ENCODE peak calls at places on chromosomes 16 and 17, in four cellular contexts. U, J, N and Z are unnamed samples.

GRCh38 chr16:83420206-83420760 is 387.5 kb upstream of the HSBP1 start:
- DNase-seq in U (peak; percentile 67), J (peak; percentile 48), N (no peak), Z (no peak)

GRCh38 chr16:3696425-3697218 is 20.7 kb downstream of the TRAP1 start:
- DNase-seq in U (no peak), J (peak; percentile 46), N (no peak), Z (no peak)

GRCh38 chr16:17271687-17272086 is 199.1 kb downstream of the XYLT1 start:
- DNase-seq in U (no peak), J (no peak), N (no peak), Z (no peak)

GRCh38 chr17:6244796-6245195 is 174.6 kb downstream of the WSCD1 start:
- DNase-seq in U (no peak), J (no peak), N (no peak), Z (peak; percentile 30)

GRCh38 chr16:70572926-70573270 is 49.3 kb downstream of the SF3B3 start:
- DNase-seq in U (no peak), J (no peak), N (no peak), Z (no peak)

GRCh38 chr16:67661101-67661661 is 421 bp downstream of the PARD6A start:
- DNase-seq in U (peak; percentile 69), J (peak; percentile 77), N (peak; percentile 76), Z (peak; percentile 79)

GRCh38 chr17:15655162-15655561 is 28.9 kb downstream of the TRIM16 start:
- DNase-seq in U (no peak), J (no peak), N (no peak), Z (no peak)

GRCh38 chr16:89145406-89146161 is 26.0 kb upstream of the CDH15 start:
- DNase-seq in U (no peak), J (no peak), N (no peak), Z (no peak)

GRCh38 chr16:61313931-61314330 is 722.3 kb downstream of the CDH8 start:
- DNase-seq in U (no peak), J (no peak), N (no peak), Z (no peak)

GRCh38 chr16:67173808-67174705 is 3.7 kb downstream of the NOL3 start:
- DNase-seq in U (no peak), J (peak; percentile 90), N (peak; percentile 78), Z (peak; percentile 84)

GRCh38 chr17:60223456-60223855 is 73.7 kb downstream of the CA4 start:
- DNase-seq in U (no peak), J (no peak), N (no peak), Z (no peak)

GRCh38 chr16:89636663-89637062 is 20.8 kb downstream of the CHMP1A start:
- DNase-seq in U (no peak), J (no peak), N (no peak), Z (no peak)

GRCh38 chr16:87854907-87855683 is 14.2 kb downstream of the SLC7A5 start:
- DNase-seq in U (no peak), J (no peak), N (no peak), Z (no peak)

GRCh38 chr16:48503779-48504178 is 106.2 kb downstream of the N4BP1 start:
- DNase-seq in U (no peak), J (no peak), N (no peak), Z (no peak)

GRCh38 chr17:29251969-29252866 is 5.6 kb downstream of the CRYBA1 start:
- DNase-seq in U (no peak), J (peak; percentile 75), N (no peak), Z (no peak)

GRCh38 chr16:20676867-20677266 is 20.6 kb downstream of the ACSM1 start:
- DNase-seq in U (no peak), J (no peak), N (no peak), Z (no peak)
- H3K4me1 ChIP-seq in U (peaks cover 11% of the 10 kb centered on the region), J (no peaks in the 10 kb centered on the region), N (peaks cover 27% of the 10 kb centered on the region), Z (peaks cover 20% of the 10 kb centered on the region)

DNA sequence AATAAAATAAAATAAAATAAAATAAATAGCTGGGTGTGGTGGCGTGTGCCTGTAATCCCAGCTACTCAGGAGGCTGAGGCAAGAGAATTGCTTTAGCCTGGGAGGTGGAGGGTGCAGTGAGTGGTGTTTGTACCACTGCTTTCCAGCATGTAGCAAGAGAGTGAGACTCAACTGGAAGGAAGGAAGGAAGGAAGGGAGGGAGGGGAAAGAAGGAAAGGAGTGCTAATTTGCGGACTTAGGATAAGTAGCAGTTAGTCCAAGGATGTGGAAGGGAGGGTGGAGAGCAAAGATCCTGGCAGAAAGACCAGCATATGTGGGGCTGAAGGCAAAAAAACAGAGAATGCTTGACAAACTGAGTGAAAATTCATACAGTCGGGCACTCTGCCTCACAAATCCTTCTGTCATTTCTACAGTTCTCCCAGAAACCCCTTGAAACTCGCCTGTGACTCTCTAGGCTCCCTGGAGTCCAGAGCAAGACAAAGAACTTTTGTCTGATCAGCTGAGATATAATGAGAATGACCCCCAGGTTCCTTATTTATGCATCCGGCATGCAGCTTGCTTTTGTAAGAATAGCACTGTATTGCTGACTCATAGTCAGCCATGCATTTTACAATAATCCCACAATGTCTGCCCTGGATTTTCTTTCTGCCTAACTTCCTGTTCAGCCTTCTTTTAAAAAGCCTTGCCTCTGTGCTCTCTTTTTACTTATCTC is 31.5 kb downstream of the CDK5RAP3 start:
- DNase-seq in U (no peak), J (peak; percentile 82), N (no peak), Z (no peak)
- H2BK12ac ChIP-seq in U (no peak overlapping the region), J (peak overlapping the region; percentile 98), N (peak overlapping the region; percentile 98), Z (no peak overlapping the region)

GRCh38 chr17:40327735-40328385 is 18.9 kb downstream of the RARA start:
- DNase-seq in U (no peak), J (no peak), N (no peak), Z (no peak)
- H3K4me1 ChIP-seq in U (peaks cover 6% of the 10 kb centered on the region), J (peaks cover 65% of the 10 kb centered on the region), N (peaks cover 6% of the 10 kb centered on the region), Z (no peaks in the 10 kb centered on the region)

GRCh38 chr17:12514596-12514995 is 151.1 kb upstream of the MYOCD start:
- DNase-seq in U (no peak), J (no peak), N (no peak), Z (no peak)

GRCh38 chr17:12507046-12507445 is 158.6 kb upstream of the MYOCD start:
- DNase-seq in U (no peak), J (no peak), N (no peak), Z (no peak)

GRCh38 chr17:12512712-12513355 is 152.9 kb upstream of the MYOCD start:
- DNase-seq in U (no peak), J (peak; percentile 21), N (no peak), Z (no peak)

GRCh38 chr17:12510535-12510934 is 155.2 kb upstream of the MYOCD start:
- DNase-seq in U (no peak), J (peak; percentile 65), N (no peak), Z (no peak)

DNA sequence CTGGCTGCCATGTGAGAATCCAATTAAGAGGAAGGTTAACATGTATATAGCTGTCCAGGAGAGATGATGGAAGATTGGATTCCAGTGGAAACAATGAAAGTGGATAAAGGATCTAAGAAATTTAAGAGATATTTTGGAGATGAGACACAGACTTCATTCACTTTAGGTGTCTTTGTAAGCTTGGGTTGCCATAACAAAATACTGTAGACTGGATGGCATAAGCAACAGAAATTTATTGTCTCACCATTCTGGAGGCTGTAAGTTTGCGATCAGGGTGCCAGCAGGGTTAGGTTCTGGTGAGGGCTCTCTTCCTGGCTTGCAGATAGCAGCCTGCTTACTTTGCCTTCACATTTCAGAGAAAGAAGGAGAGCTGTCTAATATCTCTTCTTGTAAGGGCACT is 155.9 kb upstream of the MYOCD start:
- DNase-seq in U (no peak), J (peak; percentile 9), N (no peak), Z (no peak)
- H2BK12ac ChIP-seq in U (no peak overlapping the region), J (no peak overlapping the region), N (no peak overlapping the region), Z (no peak overlapping the region)

DNA sequence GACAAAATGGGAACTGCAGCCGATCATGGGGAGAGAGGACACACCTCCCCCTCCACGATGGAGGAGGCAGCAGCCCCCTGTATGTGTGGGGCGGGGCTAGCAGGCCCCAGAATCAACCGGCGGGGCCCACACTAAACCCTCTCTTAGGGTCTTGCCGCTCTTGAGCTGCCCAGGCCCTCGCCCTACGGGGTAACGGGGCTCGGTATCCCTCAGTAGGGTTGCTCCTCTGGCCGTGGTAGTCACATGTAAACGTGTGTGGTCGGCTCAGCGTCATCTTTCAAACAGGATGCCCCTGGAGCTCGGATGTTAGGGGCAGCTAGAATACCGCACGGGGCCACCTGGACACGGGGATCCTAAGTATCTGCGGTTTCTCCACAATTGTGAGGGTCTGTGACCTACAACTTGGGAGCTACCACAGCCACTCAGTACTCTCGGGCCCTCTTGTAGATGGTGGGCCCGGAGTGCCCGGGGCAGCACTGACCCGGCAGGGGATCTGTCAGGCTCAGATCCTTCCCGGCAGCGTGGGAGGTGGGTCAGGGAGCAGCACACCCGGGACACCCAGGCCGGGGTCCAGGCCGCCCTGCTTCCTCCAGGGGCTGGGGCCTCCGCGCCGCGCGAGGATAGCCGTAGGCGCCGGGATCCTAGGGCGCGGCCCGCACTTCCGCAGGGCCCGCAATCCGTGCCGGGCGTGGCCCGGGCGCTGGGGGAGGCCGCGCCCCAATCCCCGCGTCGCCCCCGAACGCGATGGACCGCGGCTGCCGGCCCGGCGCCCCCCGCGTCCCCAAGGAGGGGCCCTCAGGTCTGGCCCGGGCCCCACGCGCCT is 771 bp downstream of the ARHGDIA start:
- DNase-seq in U (no peak), J (peak; percentile 71), N (peak; percentile 62), Z (peak; percentile 62)
- H3K4me1 ChIP-seq in U (peaks cover 17% of the 10 kb centered on the region), J (peaks cover 57% of the 10 kb centered on the region), N (peaks cover 26% of the 10 kb centered on the region), Z (no peaks in the 10 kb centered on the region)